ENCODE peak calls at places on chromosomes 5 and 9, in four cellular contexts. A is HL-60, O is psoas muscle, Z is NCI-H1105. F is an unnamed sample.

GRCh38 chr9:97696025-97696822 is 916 bp downstream of the XPA start:
- DNase-seq in A (no peak), O (no peak), Z (no peak), F (peak; percentile 52)

GRCh38 chr5:41195228-41195627 is 18.1 kb downstream of the C6 start:
- DNase-seq in A (no peak), O (no peak), Z (no peak), F (no peak)

GRCh38 chr9:135960328-135961276 is 571 bp downstream of the UBAC1 start:
- DNase-seq in A (peak; percentile 67), O (no peak), Z (no peak), F (no peak)

GRCh38 chr5:1320436-1321344 is 24.2 kb downstream of the CLPTM1L start:
- DNase-seq in A (no peak), O (no peak), Z (no peak), F (no peak)

GRCh38 chr5:134554319-134555222 is 29.1 kb downstream of the JADE2 start:
- DNase-seq in A (no peak), O (peak; percentile 60), Z (no peak), F (no peak)

GRCh38 chr5:34866989-34867471 is 28.1 kb downstream of the TTC23L start:
- DNase-seq in A (no peak), O (no peak), Z (no peak), F (no peak)

GRCh38 chr5:19240150-19240549 is 747.9 kb downstream of the CDH18 start:
- DNase-seq in A (no peak), O (no peak), Z (no peak), F (no peak)

GRCh38 chr5:74617203-74617602 is 23.3 kb downstream of the ENC1 start:
- DNase-seq in A (no peak), O (no peak), Z (no peak), F (no peak)

GRCh38 chr5:59542841-59543825 is 350.4 kb downstream of the PDE4D start:
- DNase-seq in A (no peak), O (peak; percentile 51), Z (peak; percentile 47), F (peak; percentile 49)

GRCh38 chr5:124136609-124137008 is 609.8 kb downstream of the ZNF608 start:
- DNase-seq in A (no peak), O (no peak), Z (no peak), F (no peak)

GRCh38 chr5:142796492-142797109 is 26.4 kb downstream of the ARHGAP26 start:
- DNase-seq in A (no peak), O (no peak), Z (no peak), F (no peak)

GRCh38 chr9:469672-470040 is 255.0 kb downstream of the DOCK8 start:
- DNase-seq in A (peak; percentile 19), O (peak; percentile 15), Z (peak; percentile 83), F (peak; percentile 70)

GRCh38 chr5:89946514-89946913 is 463.0 kb downstream of the CETN3 start:
- DNase-seq in A (no peak), O (no peak), Z (no peak), F (no peak)

GRCh38 chr5:156474251-156474650 is 147.3 kb downstream of the SGCD start:
- DNase-seq in A (no peak), O (peak; percentile 28), Z (no peak), F (peak; percentile 26)

GRCh38 chr5:180691046-180691445 is 41.6 kb upstream of the FLT4 start:
- DNase-seq in A (no peak), O (no peak), Z (no peak), F (no peak)